ENCODE peak calls at places on chromosomes 13 and 19, in seven cellular contexts. J, U, M, Y, C, N and P are unnamed samples.

GRCh38 chr19:19185853-19186728 is 5.9 kb downstream of the BORCS8 start:
- DNase-seq in N (peak), M (peak), Y (no peak), U (peak), C (peak), J (peak), P (no peak)

GRCh38 chr19:49355890-49356289 is 6.3 kb downstream of the TEAD2 start:
- DNase-seq in M (no peak), U (no peak), Y (no peak), J (no peak), N (peak), C (no peak), P (no peak)

GRCh38 chr19:11479470-11480080 is 1.3 kb downstream of the ELAVL3 start:
- DNase-seq in U (no peak), C (no peak), M (no peak), J (peak), N (no peak), Y (no peak), P (no peak)

GRCh38 chr13:65188691-65189090 is 2041.4 kb downstream of the PCDH9 start:
- DNase-seq in C (no peak), U (no peak), N (no peak), M (no peak), Y (no peak), J (no peak), P (no peak)

GRCh38 chr13:110382229-110382628 is 75.1 kb downstream of the COL4A2 start:
- DNase-seq in M (no peak), J (no peak), N (no peak), C (no peak), U (no peak), Y (no peak), P (no peak)

GRCh38 chr13:32914686-32915085 is 101.5 kb upstream of the KL start:
- DNase-seq in Y (no peak), J (no peak), C (no peak), N (no peak), M (no peak), U (no peak), P (no peak)

GRCh38 chr13:59837101-59837500 is 326.6 kb downstream of the DIAPH3 start:
- DNase-seq in U (no peak), J (no peak), N (no peak), M (no peak), C (no peak), Y (no peak), P (no peak)

GRCh38 chr13:80562423-80562822 is 221.5 kb upstream of the SPRY2 start:
- DNase-seq in N (no peak), U (no peak), J (no peak), M (no peak), Y (no peak), C (no peak), P (no peak)

GRCh38 chr19:48596679-48597465 is 9.7 kb upstream of the SPACA4 start:
- DNase-seq in N (no peak), Y (no peak), M (peak), J (no peak), C (no peak), U (peak), P (no peak)

GRCh38 chr19:55624109-55625003 is at the start of gene ZNF784:
- DNase-seq in M (peak), Y (peak), N (peak), C (peak), J (peak), U (peak), P (peak)

GRCh38 chr19:15431396-15432017 is 12.7 kb upstream of the AKAP8L start:
- DNase-seq in C (no peak), M (no peak), N (no peak), U (no peak), J (no peak), Y (no peak), P (no peak)

GRCh38 chr13:106350208-106350607 is 185.3 kb downstream of the EFNB2 start:
- DNase-seq in N (no peak), C (no peak), M (no peak), Y (no peak), U (no peak), J (no peak), P (no peak)

GRCh38 chr13:77040076-77040475 is 13.1 kb upstream of the FBXL3 start:
- DNase-seq in M (no peak), J (no peak), C (no peak), N (no peak), U (no peak), Y (no peak), P (no peak)

GRCh38 chr13:34591801-34592454 is 350.1 kb upstream of the NBEA start:
- DNase-seq in U (no peak), C (no peak), M (no peak), N (no peak), J (no peak), Y (no peak), P (no peak)

GRCh38 chr13:20230913-20231838 is 943 bp downstream of the GJB6 start:
- DNase-seq in M (peak), Y (no peak), U (peak), C (no peak), J (no peak), N (no peak), P (no peak)

GRCh38 chr19:50480281-50481111 is 3.8 kb upstream of the GARIN5A start:
- DNase-seq in Y (no peak), N (no peak), U (no peak), C (no peak), J (no peak), M (no peak), P (no peak)

GRCh38 chr13:113077953-113078894 is 27.4 kb upstream of the F7 start:
- DNase-seq in J (no peak), C (no peak), N (no peak), U (no peak), Y (no peak), M (no peak), P (no peak)

GRCh38 chr19:49010453-49010852 is 6.4 kb downstream of the LHB start:
- DNase-seq in C (no peak), U (no peak), M (no peak), N (no peak), Y (no peak), J (no peak), P (no peak)

GRCh38 chr13:49657241-49657641 is 28.9 kb downstream of the ARL11 start:
- DNase-seq in M (no peak), N (no peak), C (no peak), U (no peak), J (no peak), Y (no peak), P (no peak)

GRCh38 chr19:15680923-15681322 is 8.0 kb downstream of the CYP4F12 start:
- DNase-seq in C (no peak), J (no peak), N (no peak), U (no peak), Y (no peak), M (no peak), P (no peak)

GRCh38 chr19:4172861-4173473 is 9.4 kb downstream of the SIRT6 start:
- DNase-seq in Y (peak), C (no peak), U (no peak), J (peak), M (peak), N (no peak), P (no peak)

GRCh38 chr19:10211071-10211470 is 16.3 kb upstream of the DNMT1 start:
- DNase-seq in N (no peak), J (no peak), Y (no peak), M (no peak), U (no peak), C (no peak), P (no peak)

GRCh38 chr19:49807174-49807830 is 5.8 kb downstream of the FUZ start:
- DNase-seq in Y (no peak), N (peak), J (no peak), U (no peak), M (no peak), C (no peak), P (no peak)

GRCh38 chr19:35136977-35137702 is 1.5 kb upstream of the FXYD1 start:
- DNase-seq in J (no peak), N (no peak), Y (no peak), M (no peak), C (no peak), U (no peak), P (no peak)

GRCh38 chr19:37914908-37915307 is 7.9 kb downstream of the SIPA1L3 start:
- DNase-seq in U (no peak), C (peak), Y (no peak), J (no peak), M (no peak), N (no peak), P (no peak)

GRCh38 chr19:3324405-3324856 is 42.0 kb upstream of the NFIC start:
- DNase-seq in C (peak), Y (no peak), N (no peak), J (peak), U (peak), M (peak), P (no peak)

GRCh38 chr13:114116734-114117133 is 15.7 kb downstream of the RASA3 start:
- DNase-seq in J (no peak), M (no peak), N (no peak), C (no peak), U (no peak), Y (no peak), P (no peak)

GRCh38 chr13:28370448-28370847 is 124.5 kb downstream of the FLT1 start:
- DNase-seq in U (no peak), M (no peak), N (no peak), Y (no peak), C (no peak), J (no peak), P (no peak)

GRCh38 chr13:56561327-56561726 is 579.4 kb upstream of the PRR20A start:
- DNase-seq in Y (no peak), C (no peak), M (no peak), N (peak), J (no peak), U (no peak), P (no peak)

GRCh38 chr13:30415430-30416030 is 6.8 kb upstream of the UBE2L5 start:
- DNase-seq in J (no peak), M (no peak), U (peak), Y (no peak), C (peak), N (no peak), P (no peak)

GRCh38 chr19:15251749-15252397 is 19.6 kb upstream of the EPHX3 start:
- DNase-seq in J (peak), C (no peak), Y (no peak), U (no peak), N (no peak), M (no peak), P (peak)

GRCh38 chr19:798415-799075 is 1.3 kb downstream of the PTBP1 start:
- DNase-seq in M (no peak), Y (no peak), J (no peak), N (no peak), U (no peak), C (peak), P (no peak)

GRCh38 chr13:49220035-49220855 is at the start of gene MLNR:
- DNase-seq in U (peak), J (peak), Y (no peak), C (no peak), M (peak), N (no peak), P (no peak)

GRCh38 chr13:112067871-112068305 is 939 bp downstream of the SOX1 start:
- DNase-seq in Y (no peak), J (no peak), U (no peak), M (no peak), C (no peak), N (no peak), P (no peak)

GRCh38 chr19:54158812-54159351 is 639 bp downstream of the LENG1 start:
- DNase-seq in J (no peak), C (peak), U (peak), Y (no peak), M (no peak), N (no peak), P (no peak)